ENCODE peak calls at places on chromosome 5, in nine cellular contexts. F is iris pigment epithelial cell; E is CD8-positive, alpha-beta memory T cell; W is renal cortical epithelial cell; C is activated CD8-positive, alpha-beta memory T cell treated with anti-CD3 and anti-CD28 coated beads for 1 hour; H is right atrium auricular region; O is HTR-8/SVneo; A is stimulated activated CD8-positive, alpha-beta memory T cell treated with anti-CD3 and anti-CD28 coated beads, Interleukin-7, amount 100 ng/mL, for 24 hours; Y is astrocyte of the hippocampus. U is an unnamed sample.

GRCh38 chr5:119313876-119314605 is 41.8 kb upstream of the TNFAIP8 start:
- DNase-seq in F (no peak), E (no peak), W (no peak), C (no peak), H (no peak), O (no peak), A (no peak), Y (no peak), U (no peak)

GRCh38 chr5:79416499-79416898 is 97.4 kb downstream of the HOMER1 start:
- DNase-seq in F (peak), E (no peak), W (no peak), C (no peak), H (no peak), O (no peak), A (no peak), Y (no peak), U (peak)

GRCh38 chr5:102801375-102801774 is 46.3 kb downstream of the PAM start:
- DNase-seq in F (peak), E (peak), W (peak), C (no peak), H (no peak), O (no peak), A (no peak), Y (no peak), U (no peak)

GRCh38 chr5:57442080-57442839 is 40.4 kb downstream of the ACTBL2 start:
- DNase-seq in F (peak), E (no peak), W (peak), C (no peak), H (no peak), O (peak), A (no peak), Y (peak), U (no peak)

GRCh38 chr5:61467766-61468482 is 135.9 kb downstream of the ZSWIM6 start:
- DNase-seq in F (peak), E (no peak), W (peak), C (no peak), H (no peak), O (peak), A (no peak), Y (peak), U (no peak)

GRCh38 chr5:181221105-181221791 is 1.8 kb upstream of the TRIM41 start:
- DNase-seq in F (peak), E (peak), W (no peak), C (no peak), H (no peak), O (no peak), A (no peak), Y (no peak), U (no peak)

GRCh38 chr5:180313677-180314076 is 21.8 kb upstream of the MAPK9 start:
- DNase-seq in F (no peak), E (no peak), W (peak), C (peak), H (no peak), O (no peak), A (peak), Y (peak), U (no peak)

GRCh38 chr5:131983244-131983771 is 28.1 kb downstream of the ACSL6 start:
- DNase-seq in F (no peak), E (no peak), W (no peak), C (no peak), H (no peak), O (no peak), A (no peak), Y (peak), U (no peak)

GRCh38 chr5:172299916-172300439 is 16.4 kb upstream of the UBTD2 start:
- DNase-seq in F (peak), E (no peak), W (no peak), C (no peak), H (no peak), O (no peak), A (no peak), Y (peak), U (no peak)

GRCh38 chr5:71899865-71900342 is 180.8 kb downstream of the CARTPT start:
- DNase-seq in F (peak), E (no peak), W (no peak), C (no peak), H (no peak), O (no peak), A (no peak), Y (no peak), U (no peak)

GRCh38 chr5:137891849-137892248 is 2.6 kb downstream of the PKD2L2 start:
- DNase-seq in F (no peak), E (no peak), W (no peak), C (no peak), H (no peak), O (no peak), A (no peak), Y (no peak), U (no peak)

GRCh38 chr5:178143901-178144300 is 9.8 kb downstream of the NHP2 start:
- DNase-seq in F (peak), E (no peak), W (no peak), C (no peak), H (no peak), O (no peak), A (no peak), Y (no peak), U (no peak)

GRCh38 chr5:89080467-89081116 is 197.6 kb upstream of the MEF2C start:
- DNase-seq in F (no peak), E (no peak), W (no peak), C (no peak), H (no peak), O (no peak), A (no peak), Y (no peak), U (no peak)

GRCh38 chr5:149857499-149857898 is 87.1 kb downstream of the PDE6A start:
- DNase-seq in F (peak), E (no peak), W (peak), C (no peak), H (peak), O (no peak), A (no peak), Y (peak), U (no peak)

GRCh38 chr5:13957032-13957645 is 12.7 kb upstream of the DNAH5 start:
- DNase-seq in F (peak), E (no peak), W (peak), C (no peak), H (no peak), O (peak), A (no peak), Y (peak), U (no peak)

GRCh38 chr5:129912601-129913000 is 8.3 kb downstream of the CHSY3 start:
- DNase-seq in F (no peak), E (no peak), W (no peak), C (no peak), H (no peak), O (no peak), A (no peak), Y (no peak), U (no peak)

GRCh38 chr5:107936532-107936931 is 265.8 kb upstream of the EFNA5 start:
- DNase-seq in F (no peak), E (no peak), W (no peak), C (no peak), H (no peak), O (no peak), A (no peak), Y (no peak), U (no peak)

GRCh38 chr5:62608529-62609511 is 30.2 kb downstream of the LRRC70 start:
- DNase-seq in F (no peak), E (no peak), W (no peak), C (no peak), H (no peak), O (no peak), A (no peak), Y (no peak), U (no peak)

GRCh38 chr5:35230043-35230611 is at the start of gene PRLR:
- DNase-seq in F (peak), E (no peak), W (peak), C (no peak), H (peak), O (no peak), A (no peak), Y (peak), U (peak)

GRCh38 chr5:130965342-130965741 is 199.7 kb downstream of the HINT1 start:
- DNase-seq in F (no peak), E (no peak), W (no peak), C (no peak), H (no peak), O (no peak), A (no peak), Y (no peak), U (no peak)

GRCh38 chr5:86979801-86980510 is 287.7 kb upstream of the RASA1 start:
- DNase-seq in F (peak), E (no peak), W (peak), C (no peak), H (peak), O (peak), A (no peak), Y (peak), U (no peak)

U was measured in B cell.